ENCODE peak calls at places on chromosomes 4 and X, in nine cellular contexts. One of them, this sample, is unnamed.

GRCh38 chr4:89492476-89493110 is 185.0 kb upstream of the GPRIN3 start:
- ATAC-seq in pancreas: no peak
- ATAC-seq in upper lobe of left lung: no peak
- ATAC-seq in CD8-positive, alpha-beta T cell: no peak
- ATAC-seq in DND-41: no peak
- ATAC-seq in left lung: peak; percentile 47
- ATAC-seq in HepG2: no peak
- ATAC-seq in body of pancreas: no peak
- ATAC-seq in heart left ventricle: no peak
- ATAC-seq in this sample: peak; percentile 53

GRCh38 chr4:15438939-15439524 is 11.2 kb downstream of the C1QTNF7 start:
- ATAC-seq in pancreas: no peak
- ATAC-seq in upper lobe of left lung: no peak
- ATAC-seq in CD8-positive, alpha-beta T cell: no peak
- ATAC-seq in DND-41: no peak
- ATAC-seq in left lung: no peak
- ATAC-seq in HepG2: no peak
- ATAC-seq in body of pancreas: no peak
- ATAC-seq in heart left ventricle: no peak
- ATAC-seq in this sample: no peak

GRCh38 chr4:31539279-31540074 is 819.3 kb downstream of the PCDH7 start:
- ATAC-seq in pancreas: no peak
- ATAC-seq in upper lobe of left lung: no peak
- ATAC-seq in CD8-positive, alpha-beta T cell: no peak
- ATAC-seq in DND-41: no peak
- ATAC-seq in left lung: no peak
- ATAC-seq in HepG2: no peak
- ATAC-seq in body of pancreas: no peak
- ATAC-seq in heart left ventricle: no peak
- ATAC-seq in this sample: no peak

GRCh38 chr4:149291463-149291862 is 524.2 kb downstream of the IQCM start:
- ATAC-seq in pancreas: no peak
- ATAC-seq in upper lobe of left lung: no peak
- ATAC-seq in CD8-positive, alpha-beta T cell: no peak
- ATAC-seq in DND-41: no peak
- ATAC-seq in left lung: no peak
- ATAC-seq in HepG2: no peak
- ATAC-seq in body of pancreas: no peak
- ATAC-seq in heart left ventricle: peak; percentile 58
- ATAC-seq in this sample: no peak

GRCh38 chr4:24248674-24249644 is 335.4 kb downstream of the DHX15 start:
- ATAC-seq in pancreas: no peak
- ATAC-seq in upper lobe of left lung: no peak
- ATAC-seq in CD8-positive, alpha-beta T cell: no peak
- ATAC-seq in DND-41: no peak
- ATAC-seq in left lung: no peak
- ATAC-seq in HepG2: no peak
- ATAC-seq in body of pancreas: no peak
- ATAC-seq in heart left ventricle: peak; percentile 54
- ATAC-seq in this sample: peak; percentile 44

GRCh38 chr4:167218022-167218608 is 16.2 kb downstream of the SPOCK3 start:
- ATAC-seq in pancreas: no peak
- ATAC-seq in upper lobe of left lung: peak; percentile 75
- ATAC-seq in CD8-positive, alpha-beta T cell: no peak
- ATAC-seq in DND-41: no peak
- ATAC-seq in left lung: peak; percentile 90
- ATAC-seq in HepG2: no peak
- ATAC-seq in body of pancreas: no peak
- ATAC-seq in heart left ventricle: no peak
- ATAC-seq in this sample: no peak

GRCh38 chrX:2710041-2710471 is 19.0 kb downstream of the CD99 start:
- ATAC-seq in pancreas: no peak
- ATAC-seq in upper lobe of left lung: peak; percentile 34
- ATAC-seq in CD8-positive, alpha-beta T cell: peak; percentile 58
- ATAC-seq in DND-41: peak; percentile 11
- ATAC-seq in left lung: peak; percentile 58
- ATAC-seq in HepG2: no peak
- ATAC-seq in body of pancreas: peak; percentile 34
- ATAC-seq in heart left ventricle: peak; percentile 6
- ATAC-seq in this sample: peak; percentile 62

GRCh38 chr4:99135541-99136173 is 8.4 kb downstream of the ADH4 start:
- ATAC-seq in pancreas: no peak
- ATAC-seq in upper lobe of left lung: no peak
- ATAC-seq in CD8-positive, alpha-beta T cell: no peak
- ATAC-seq in DND-41: no peak
- ATAC-seq in left lung: no peak
- ATAC-seq in HepG2: no peak
- ATAC-seq in body of pancreas: no peak
- ATAC-seq in heart left ventricle: no peak
- ATAC-seq in this sample: no peak

GRCh38 chr4:177008071-177008835 is 215.5 kb upstream of the VEGFC start:
- ATAC-seq in pancreas: no peak
- ATAC-seq in upper lobe of left lung: no peak
- ATAC-seq in CD8-positive, alpha-beta T cell: no peak
- ATAC-seq in DND-41: no peak
- ATAC-seq in left lung: peak; percentile 37
- ATAC-seq in HepG2: no peak
- ATAC-seq in body of pancreas: no peak
- ATAC-seq in heart left ventricle: no peak
- ATAC-seq in this sample: no peak

GRCh38 chrX:16807976-16808542 is 21.8 kb downstream of the TXLNG start:
- ATAC-seq in pancreas: peak; percentile 74
- ATAC-seq in upper lobe of left lung: peak; percentile 62
- ATAC-seq in CD8-positive, alpha-beta T cell: no peak
- ATAC-seq in DND-41: no peak
- ATAC-seq in left lung: peak; percentile 91
- ATAC-seq in HepG2: peak; percentile 90
- ATAC-seq in body of pancreas: peak; percentile 62
- ATAC-seq in heart left ventricle: no peak
- ATAC-seq in this sample: peak; percentile 89

GRCh38 chr4:184193556-184194525 is 23.8 kb downstream of the ENPP6 start:
- ATAC-seq in pancreas: no peak
- ATAC-seq in upper lobe of left lung: no peak
- ATAC-seq in CD8-positive, alpha-beta T cell: no peak
- ATAC-seq in DND-41: no peak
- ATAC-seq in left lung: no peak
- ATAC-seq in HepG2: no peak
- ATAC-seq in body of pancreas: no peak
- ATAC-seq in heart left ventricle: no peak
- ATAC-seq in this sample: no peak

GRCh38 chrX:94288972-94289371 is 615.0 kb downstream of the FAM133A start:
- ATAC-seq in pancreas: no peak
- ATAC-seq in upper lobe of left lung: no peak
- ATAC-seq in CD8-positive, alpha-beta T cell: no peak
- ATAC-seq in DND-41: no peak
- ATAC-seq in left lung: no peak
- ATAC-seq in HepG2: no peak
- ATAC-seq in body of pancreas: no peak
- ATAC-seq in heart left ventricle: no peak
- ATAC-seq in this sample: no peak

GRCh38 chr4:10203851-10204250 is 87.3 kb upstream of the WDR1 start:
- ATAC-seq in pancreas: no peak
- ATAC-seq in upper lobe of left lung: no peak
- ATAC-seq in CD8-positive, alpha-beta T cell: no peak
- ATAC-seq in DND-41: no peak
- ATAC-seq in left lung: no peak
- ATAC-seq in HepG2: no peak
- ATAC-seq in body of pancreas: no peak
- ATAC-seq in heart left ventricle: no peak
- ATAC-seq in this sample: no peak

GRCh38 chrX:153059191-153060094 is 3.2 kb downstream of the PNMA3 start:
- ATAC-seq in pancreas: no peak
- ATAC-seq in upper lobe of left lung: no peak
- ATAC-seq in CD8-positive, alpha-beta T cell: no peak
- ATAC-seq in DND-41: no peak
- ATAC-seq in left lung: no peak
- ATAC-seq in HepG2: no peak
- ATAC-seq in body of pancreas: no peak
- ATAC-seq in heart left ventricle: no peak
- ATAC-seq in this sample: no peak

GRCh38 chr4:98026362-98026761 is 116.9 kb downstream of the STPG2 start:
- ATAC-seq in pancreas: no peak
- ATAC-seq in upper lobe of left lung: no peak
- ATAC-seq in CD8-positive, alpha-beta T cell: no peak
- ATAC-seq in DND-41: no peak
- ATAC-seq in left lung: no peak
- ATAC-seq in HepG2: no peak
- ATAC-seq in body of pancreas: no peak
- ATAC-seq in heart left ventricle: no peak
- ATAC-seq in this sample: no peak

DNA sequence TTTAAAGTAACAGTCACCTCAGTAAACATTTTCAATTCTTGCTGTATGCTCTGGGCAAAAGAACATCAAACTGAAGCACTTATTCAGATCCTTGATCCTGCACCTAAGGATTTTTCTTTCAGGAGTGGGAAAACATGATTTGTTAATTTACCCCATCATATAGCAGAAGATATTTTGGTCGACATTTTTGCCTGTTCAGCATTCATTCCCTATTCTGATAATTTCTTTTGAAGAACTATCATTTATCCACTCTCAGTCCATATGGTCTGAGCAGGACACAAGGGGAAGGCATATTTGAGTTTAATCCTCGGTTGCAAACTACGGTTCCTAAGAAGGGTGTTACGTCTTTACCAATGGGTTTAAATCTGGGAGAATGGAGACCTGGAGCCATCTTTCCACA is 1.2 kb upstream of the CLOCK start:
- ATAC-seq in pancreas: no peak
- ATAC-seq in upper lobe of left lung: no peak
- ATAC-seq in CD8-positive, alpha-beta T cell: no peak
- ATAC-seq in DND-41: no peak
- ATAC-seq in left lung: no peak
- ATAC-seq in HepG2: no peak
- ATAC-seq in body of pancreas: no peak
- ATAC-seq in heart left ventricle: no peak
- ATAC-seq in this sample: no peak
- H3K4me3 ChIP-seq in pancreas: no peak overlapping the region
- H3K4me3 ChIP-seq in upper lobe of left lung: no peak overlapping the region
- H3K4me3 ChIP-seq in CD8-positive, alpha-beta T cell: peak overlapping the region; percentile 91
- H3K4me3 ChIP-seq in DND-41: peak overlapping the region; percentile 66
- H3K4me3 ChIP-seq in left lung: peak overlapping the region; percentile 81
- H3K4me3 ChIP-seq in HepG2: peak overlapping the region; percentile 78
- H3K4me3 ChIP-seq in body of pancreas: no peak overlapping the region
- H3K4me3 ChIP-seq in heart left ventricle: peak overlapping the region; percentile 98
- H3K4me3 ChIP-seq in this sample: peak overlapping the region; percentile 99

DNA sequence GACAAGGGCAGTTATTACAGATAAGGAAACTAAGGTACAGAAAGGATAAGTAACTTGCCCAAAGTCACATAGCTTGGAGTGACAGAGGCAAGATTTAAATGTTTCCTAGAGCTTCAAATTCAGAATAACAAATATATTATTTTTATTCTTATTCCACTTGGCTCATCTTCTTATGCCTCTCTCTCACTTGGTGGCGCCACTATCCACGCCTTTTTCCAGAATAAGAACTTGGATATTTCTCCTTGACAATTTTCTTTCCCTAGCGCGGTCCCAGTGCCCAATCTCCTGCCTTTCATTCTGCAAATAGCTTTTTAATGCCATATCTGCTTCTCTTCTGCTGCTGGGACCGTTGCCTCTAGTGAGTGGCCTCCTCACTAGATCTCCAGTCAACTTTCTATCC is 78.5 kb downstream of the MSN start:
- ATAC-seq in pancreas: no peak
- ATAC-seq in upper lobe of left lung: no peak
- ATAC-seq in CD8-positive, alpha-beta T cell: no peak
- ATAC-seq in DND-41: no peak
- ATAC-seq in left lung: no peak
- ATAC-seq in HepG2: no peak
- ATAC-seq in body of pancreas: no peak
- ATAC-seq in heart left ventricle: no peak
- ATAC-seq in this sample: no peak
- TF ChIP-seq CTCF in pancreas: no peak
- TF ChIP-seq CTCF in upper lobe of left lung: no peak
- TF ChIP-seq CTCF in CD8-positive, alpha-beta T cell: no peak
- TF ChIP-seq CTCF in DND-41: peak; percentile 50
- TF ChIP-seq CTCF in left lung: no peak
- TF ChIP-seq CTCF in HepG2: no peak
- TF ChIP-seq CTCF in body of pancreas: no peak
- TF ChIP-seq CTCF in heart left ventricle: no peak
- TF ChIP-seq CTCF in this sample: peak; percentile 9

GRCh38 chrX:132953358-132953757 is 5.1 kb downstream of the HS6ST2 start:
- ATAC-seq in pancreas: no peak
- ATAC-seq in upper lobe of left lung: no peak
- ATAC-seq in CD8-positive, alpha-beta T cell: no peak
- ATAC-seq in DND-41: no peak
- ATAC-seq in left lung: no peak
- ATAC-seq in HepG2: no peak
- ATAC-seq in body of pancreas: no peak
- ATAC-seq in heart left ventricle: no peak
- ATAC-seq in this sample: no peak

GRCh38 chrX:132956421-132957210 is 1.8 kb downstream of the HS6ST2 start:
- ATAC-seq in pancreas: peak; percentile 25
- ATAC-seq in upper lobe of left lung: no peak
- ATAC-seq in CD8-positive, alpha-beta T cell: no peak
- ATAC-seq in DND-41: no peak
- ATAC-seq in left lung: peak; percentile 41
- ATAC-seq in HepG2: no peak
- ATAC-seq in body of pancreas: peak; percentile 36
- ATAC-seq in heart left ventricle: no peak
- ATAC-seq in this sample: no peak

GRCh38 chrX:132957211-132958085 is 981 bp downstream of the HS6ST2 start:
- ATAC-seq in pancreas: peak; percentile 62
- ATAC-seq in upper lobe of left lung: no peak
- ATAC-seq in CD8-positive, alpha-beta T cell: no peak
- ATAC-seq in DND-41: peak; percentile 83
- ATAC-seq in left lung: peak; percentile 53
- ATAC-seq in HepG2: no peak
- ATAC-seq in body of pancreas: peak; percentile 49
- ATAC-seq in heart left ventricle: no peak
- ATAC-seq in this sample: no peak

GRCh38 chrX:132954323-132954722 is 4.1 kb downstream of the HS6ST2 start:
- ATAC-seq in pancreas: peak; percentile 21
- ATAC-seq in upper lobe of left lung: no peak
- ATAC-seq in CD8-positive, alpha-beta T cell: no peak
- ATAC-seq in DND-41: no peak
- ATAC-seq in left lung: peak; percentile 15
- ATAC-seq in HepG2: no peak
- ATAC-seq in body of pancreas: peak; percentile 54
- ATAC-seq in heart left ventricle: no peak
- ATAC-seq in this sample: no peak

GRCh38 chrX:132955710-132956109 is 2.7 kb downstream of the HS6ST2 start:
- ATAC-seq in pancreas: no peak
- ATAC-seq in upper lobe of left lung: no peak
- ATAC-seq in CD8-positive, alpha-beta T cell: no peak
- ATAC-seq in DND-41: no peak
- ATAC-seq in left lung: peak; percentile 15
- ATAC-seq in HepG2: no peak
- ATAC-seq in body of pancreas: no peak
- ATAC-seq in heart left ventricle: no peak
- ATAC-seq in this sample: no peak
- H3K27me3 ChIP-seq in pancreas: peaks cover 6% of the 10 kb centered on the region
- H3K27me3 ChIP-seq in upper lobe of left lung: peaks cover 30% of the 10 kb centered on the region
- H3K27me3 ChIP-seq in CD8-positive, alpha-beta T cell: peaks cover 6% of the 10 kb centered on the region
- H3K27me3 ChIP-seq in DND-41: peaks cover 9% of the 10 kb centered on the region
- H3K27me3 ChIP-seq in left lung: peaks cover 54% of the 10 kb centered on the region
- H3K27me3 ChIP-seq in HepG2: no peaks in the 10 kb centered on the region
- H3K27me3 ChIP-seq in body of pancreas: no peaks in the 10 kb centered on the region
- H3K27me3 ChIP-seq in heart left ventricle: peaks cover 45% of the 10 kb centered on the region
- H3K27me3 ChIP-seq in this sample: peaks cover 46% of the 10 kb centered on the region

DNA sequence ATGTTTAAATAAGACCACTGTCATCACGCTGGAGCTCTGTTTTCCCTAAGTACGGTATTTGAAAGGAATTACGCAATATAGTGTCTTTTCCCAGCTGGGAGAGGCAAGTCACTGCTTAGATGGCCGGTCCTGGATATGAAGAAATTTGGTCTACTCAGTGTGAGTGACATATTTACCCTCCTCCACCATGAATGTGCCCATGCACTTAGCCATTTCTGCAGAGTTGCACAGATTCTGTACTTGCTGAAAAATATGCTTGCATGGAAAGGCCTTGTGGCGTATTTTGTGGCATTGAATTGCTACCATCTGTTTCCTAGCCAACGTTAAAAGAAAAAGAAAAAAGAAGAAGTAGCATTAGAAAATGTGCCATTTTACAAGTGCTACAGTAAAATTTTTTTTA is 73.1 kb downstream of the ADGRL3 start:
- ATAC-seq in pancreas: no peak
- ATAC-seq in upper lobe of left lung: no peak
- ATAC-seq in CD8-positive, alpha-beta T cell: no peak
- ATAC-seq in DND-41: no peak
- ATAC-seq in left lung: peak; percentile 33
- ATAC-seq in HepG2: no peak
- ATAC-seq in body of pancreas: no peak
- ATAC-seq in heart left ventricle: peak; percentile 71
- ATAC-seq in this sample: peak; percentile 77
- H3K4me3 ChIP-seq in pancreas: no peak overlapping the region
- H3K4me3 ChIP-seq in upper lobe of left lung: no peak overlapping the region
- H3K4me3 ChIP-seq in CD8-positive, alpha-beta T cell: no peak overlapping the region
- H3K4me3 ChIP-seq in DND-41: no peak overlapping the region
- H3K4me3 ChIP-seq in left lung: no peak overlapping the region
- H3K4me3 ChIP-seq in HepG2: no peak overlapping the region
- H3K4me3 ChIP-seq in body of pancreas: no peak overlapping the region
- H3K4me3 ChIP-seq in heart left ventricle: no peak overlapping the region
- H3K4me3 ChIP-seq in this sample: no peak overlapping the region